ENCODE peak calls at places on chromosome 9, in nine cellular contexts. J is posterior cingulate gyrus; W is SJSA1; P is SW480; N is non-pigmented ciliary epithelial cell; D is activated CD8-positive, alpha-beta T cell treated with anti-CD3 and anti-CD28 coated beads for 36 hours; G is GM12891; Y is ovary; K is NCI-H1930. O is an unnamed sample.

GRCh38 chr9:81609782-81610738 is 79.3 kb downstream of the TLE1 start:
- DNase-seq in D (no peak), K (no peak), Y (no peak), J (no peak), W (peak; percentile 55), P (no peak), N (no peak), G (no peak), O (no peak)

GRCh38 chr9:81664638-81665513 is 24.5 kb downstream of the TLE1 start:
- DNase-seq in Y (no peak), J (no peak), G (no peak), K (no peak), D (no peak), W (no peak), P (no peak), N (no peak), O (no peak)

GRCh38 chr9:114588150-114588663 is 638 bp downstream of the ATP6V1G1 start:
- DNase-seq in G (no peak), K (no peak), Y (no peak), D (peak; percentile 34), W (no peak), P (no peak), N (no peak), J (no peak), O (peak; percentile 19)

GRCh38 chr9:89655990-89656657 is 51.3 kb downstream of the GADD45G start:
- DNase-seq in P (no peak), G (no peak), N (no peak), D (peak; percentile 53), K (no peak), Y (peak; percentile 79), J (no peak), W (no peak), O (no peak)

GRCh38 chr9:96853711-96854072 is 622 bp downstream of the ZNF782 start:
- DNase-seq in Y (no peak), W (peak; percentile 5), D (peak; percentile 5), J (no peak), P (peak; percentile 26), N (no peak), K (no peak), G (no peak), O (peak; percentile 25)

GRCh38 chr9:91241909-91242308 is 119.8 kb downstream of the AUH start:
- DNase-seq in J (no peak), G (no peak), D (no peak), N (no peak), K (no peak), W (no peak), Y (no peak), P (no peak), O (no peak)

GRCh38 chr9:133492061-133493021 is 13.4 kb upstream of the SLC2A6 start:
- DNase-seq in D (no peak), N (no peak), P (no peak), Y (no peak), K (no peak), J (no peak), G (no peak), W (no peak), O (no peak)

GRCh38 chr9:137174722-137175293 is 3.0 kb upstream of the TMEM210 start:
- DNase-seq in P (no peak), W (no peak), D (peak; percentile 78), G (no peak), N (no peak), J (no peak), Y (no peak), K (no peak), O (peak; percentile 44)

GRCh38 chr9:137255448-137256114 is 454 bp downstream of the NELFB start:
- DNase-seq in Y (no peak), K (no peak), W (peak; percentile 48), N (no peak), P (peak; percentile 37), G (no peak), J (no peak), D (peak; percentile 39), O (no peak)

GRCh38 chr9:97982719-97983523 is at the start of gene ANP32B:
- DNase-seq in J (peak; percentile 89), W (peak; percentile 84), G (peak; percentile 80), N (peak; percentile 37), Y (peak; percentile 93), K (peak; percentile 83), P (peak; percentile 91), D (peak; percentile 96), O (peak; percentile 80)

GRCh38 chr9:116697341-116697740 is 10.2 kb downstream of the TRIM32 start:
- DNase-seq in K (no peak), G (no peak), P (no peak), N (no peak), D (no peak), Y (no peak), J (no peak), W (peak; percentile 55), O (no peak)

GRCh38 chr9:112283854-112284253 is 49.6 kb downstream of the PTBP3 start:
- DNase-seq in Y (no peak), N (no peak), J (no peak), P (no peak), W (no peak), K (no peak), D (peak; percentile 8), G (no peak), O (no peak)

GRCh38 chr9:1400983-1401382 is 350.8 kb downstream of the DMRT2 start:
- DNase-seq in N (no peak), W (no peak), D (no peak), P (no peak), Y (no peak), G (no peak), J (no peak), K (no peak), O (no peak)

GRCh38 chr9:90975666-90976538 is 174.3 kb downstream of the SYK start:
- DNase-seq in D (no peak), P (no peak), G (no peak), K (no peak), Y (no peak), N (no peak), W (no peak), J (no peak), O (peak; percentile 74)

GRCh38 chr9:34590376-34591090 is 1.0 kb upstream of the CNTFR start:
- DNase-seq in Y (no peak), P (peak; percentile 21), N (no peak), G (no peak), W (no peak), K (no peak), J (no peak), D (peak; percentile 24), O (no peak)